ENCODE peak calls at places on chromosome X, in seven cellular contexts. One of them, this sample, is unnamed.

GRCh38 chrX:30627818-30628652 is 25.2 kb upstream of the GK start:
- DNase-seq in activated CD8-positive, alpha-beta memory T cell treated with anti-CD3 and anti-CD28 coated beads for 4 hours: no peak
- DNase-seq in MM.1S: no peak
- DNase-seq in GM19239: no peak
- DNase-seq in activated T-helper 1 cell treated with anti-CD3 and anti-CD28 coated beads, Interleukin-2, amount 50 U/mL, for 16 hours: no peak
- DNase-seq in progenitor cell of endocrine pancreas: no peak
- DNase-seq in mammary epithelial cell: no peak
- DNase-seq in this sample: no peak

GRCh38 chrX:153780678-153781427 is at the start of gene SRPK3:
- DNase-seq in activated CD8-positive, alpha-beta memory T cell treated with anti-CD3 and anti-CD28 coated beads for 4 hours: no peak
- DNase-seq in MM.1S: no peak
- DNase-seq in GM19239: no peak
- DNase-seq in activated T-helper 1 cell treated with anti-CD3 and anti-CD28 coated beads, Interleukin-2, amount 50 U/mL, for 16 hours: no peak
- DNase-seq in progenitor cell of endocrine pancreas: no peak
- DNase-seq in mammary epithelial cell: no peak
- DNase-seq in this sample: no peak

GRCh38 chrX:50768801-50769200 is 45.2 kb downstream of the SHROOM4 start:
- DNase-seq in activated CD8-positive, alpha-beta memory T cell treated with anti-CD3 and anti-CD28 coated beads for 4 hours: no peak
- DNase-seq in MM.1S: no peak
- DNase-seq in GM19239: no peak
- DNase-seq in activated T-helper 1 cell treated with anti-CD3 and anti-CD28 coated beads, Interleukin-2, amount 50 U/mL, for 16 hours: no peak
- DNase-seq in progenitor cell of endocrine pancreas: no peak
- DNase-seq in mammary epithelial cell: no peak
- DNase-seq in this sample: no peak

GRCh38 chrX:8191022-8191421 is 20.0 kb upstream of the VCX2 start:
- DNase-seq in activated CD8-positive, alpha-beta memory T cell treated with anti-CD3 and anti-CD28 coated beads for 4 hours: no peak
- DNase-seq in MM.1S: no peak
- DNase-seq in GM19239: no peak
- DNase-seq in activated T-helper 1 cell treated with anti-CD3 and anti-CD28 coated beads, Interleukin-2, amount 50 U/mL, for 16 hours: no peak
- DNase-seq in progenitor cell of endocrine pancreas: no peak
- DNase-seq in mammary epithelial cell: peak; percentile 9
- DNase-seq in this sample: peak; percentile 67

GRCh38 chrX:110417128-110417527 is 58.5 kb downstream of the RTL9 start:
- DNase-seq in activated CD8-positive, alpha-beta memory T cell treated with anti-CD3 and anti-CD28 coated beads for 4 hours: no peak
- DNase-seq in MM.1S: no peak
- DNase-seq in GM19239: no peak
- DNase-seq in activated T-helper 1 cell treated with anti-CD3 and anti-CD28 coated beads, Interleukin-2, amount 50 U/mL, for 16 hours: no peak
- DNase-seq in progenitor cell of endocrine pancreas: no peak
- DNase-seq in mammary epithelial cell: no peak
- DNase-seq in this sample: no peak

GRCh38 chrX:1453390-1453783 is 678 bp upstream of the ASMTL start:
- DNase-seq in activated CD8-positive, alpha-beta memory T cell treated with anti-CD3 and anti-CD28 coated beads for 4 hours: peak; percentile 72
- DNase-seq in MM.1S: no peak
- DNase-seq in GM19239: no peak
- DNase-seq in activated T-helper 1 cell treated with anti-CD3 and anti-CD28 coated beads, Interleukin-2, amount 50 U/mL, for 16 hours: peak; percentile 48
- DNase-seq in progenitor cell of endocrine pancreas: no peak
- DNase-seq in mammary epithelial cell: no peak
- DNase-seq in this sample: no peak

GRCh38 chrX:114782925-114783324 is 199.0 kb downstream of the HTR2C start:
- DNase-seq in activated CD8-positive, alpha-beta memory T cell treated with anti-CD3 and anti-CD28 coated beads for 4 hours: no peak
- DNase-seq in MM.1S: no peak
- DNase-seq in GM19239: no peak
- DNase-seq in activated T-helper 1 cell treated with anti-CD3 and anti-CD28 coated beads, Interleukin-2, amount 50 U/mL, for 16 hours: no peak
- DNase-seq in progenitor cell of endocrine pancreas: no peak
- DNase-seq in mammary epithelial cell: no peak
- DNase-seq in this sample: no peak

GRCh38 chrX:136584545-136584944 is 52.5 kb downstream of the VGLL1 start:
- DNase-seq in activated CD8-positive, alpha-beta memory T cell treated with anti-CD3 and anti-CD28 coated beads for 4 hours: no peak
- DNase-seq in MM.1S: no peak
- DNase-seq in GM19239: no peak
- DNase-seq in activated T-helper 1 cell treated with anti-CD3 and anti-CD28 coated beads, Interleukin-2, amount 50 U/mL, for 16 hours: no peak
- DNase-seq in progenitor cell of endocrine pancreas: no peak
- DNase-seq in mammary epithelial cell: no peak
- DNase-seq in this sample: no peak

GRCh38 chrX:136028383-136028984 is 43.2 kb downstream of the SLC9A6 start:
- DNase-seq in activated CD8-positive, alpha-beta memory T cell treated with anti-CD3 and anti-CD28 coated beads for 4 hours: no peak
- DNase-seq in MM.1S: peak; percentile 73
- DNase-seq in GM19239: no peak
- DNase-seq in activated T-helper 1 cell treated with anti-CD3 and anti-CD28 coated beads, Interleukin-2, amount 50 U/mL, for 16 hours: no peak
- DNase-seq in progenitor cell of endocrine pancreas: no peak
- DNase-seq in mammary epithelial cell: peak; percentile 53
- DNase-seq in this sample: peak; percentile 56

GRCh38 chrX:8981742-8982141 is 52.2 kb downstream of the FAM9B start:
- DNase-seq in activated CD8-positive, alpha-beta memory T cell treated with anti-CD3 and anti-CD28 coated beads for 4 hours: no peak
- DNase-seq in MM.1S: peak; percentile 83
- DNase-seq in GM19239: no peak
- DNase-seq in activated T-helper 1 cell treated with anti-CD3 and anti-CD28 coated beads, Interleukin-2, amount 50 U/mL, for 16 hours: no peak
- DNase-seq in progenitor cell of endocrine pancreas: no peak
- DNase-seq in mammary epithelial cell: no peak
- DNase-seq in this sample: no peak

GRCh38 chrX:118569676-118570075 is 74.1 kb downstream of the DOCK11 start:
- DNase-seq in activated CD8-positive, alpha-beta memory T cell treated with anti-CD3 and anti-CD28 coated beads for 4 hours: no peak
- DNase-seq in MM.1S: peak; percentile 10
- DNase-seq in GM19239: no peak
- DNase-seq in activated T-helper 1 cell treated with anti-CD3 and anti-CD28 coated beads, Interleukin-2, amount 50 U/mL, for 16 hours: no peak
- DNase-seq in progenitor cell of endocrine pancreas: no peak
- DNase-seq in mammary epithelial cell: peak; percentile 13
- DNase-seq in this sample: no peak

GRCh38 chrX:40462797-40463196 is 118.0 kb upstream of the ATP6AP2 start:
- DNase-seq in activated CD8-positive, alpha-beta memory T cell treated with anti-CD3 and anti-CD28 coated beads for 4 hours: no peak
- DNase-seq in MM.1S: no peak
- DNase-seq in GM19239: no peak
- DNase-seq in activated T-helper 1 cell treated with anti-CD3 and anti-CD28 coated beads, Interleukin-2, amount 50 U/mL, for 16 hours: no peak
- DNase-seq in progenitor cell of endocrine pancreas: no peak
- DNase-seq in mammary epithelial cell: no peak
- DNase-seq in this sample: no peak

GRCh38 chrX:55907968-55908607 is 190.5 kb downstream of the RRAGB start:
- DNase-seq in activated CD8-positive, alpha-beta memory T cell treated with anti-CD3 and anti-CD28 coated beads for 4 hours: peak; percentile 5
- DNase-seq in MM.1S: peak; percentile 65
- DNase-seq in GM19239: no peak
- DNase-seq in activated T-helper 1 cell treated with anti-CD3 and anti-CD28 coated beads, Interleukin-2, amount 50 U/mL, for 16 hours: peak; percentile 11
- DNase-seq in progenitor cell of endocrine pancreas: peak; percentile 51
- DNase-seq in mammary epithelial cell: peak; percentile 33
- DNase-seq in this sample: peak; percentile 27

GRCh38 chrX:56623316-56623715 is 59.9 kb downstream of the UBQLN2 start:
- DNase-seq in activated CD8-positive, alpha-beta memory T cell treated with anti-CD3 and anti-CD28 coated beads for 4 hours: no peak
- DNase-seq in MM.1S: no peak
- DNase-seq in GM19239: no peak
- DNase-seq in activated T-helper 1 cell treated with anti-CD3 and anti-CD28 coated beads, Interleukin-2, amount 50 U/mL, for 16 hours: no peak
- DNase-seq in progenitor cell of endocrine pancreas: no peak
- DNase-seq in mammary epithelial cell: no peak
- DNase-seq in this sample: no peak

GRCh38 chrX:17597836-17598434 is 139.4 kb upstream of the SCML1 start:
- DNase-seq in activated CD8-positive, alpha-beta memory T cell treated with anti-CD3 and anti-CD28 coated beads for 4 hours: no peak
- DNase-seq in MM.1S: no peak
- DNase-seq in GM19239: no peak
- DNase-seq in activated T-helper 1 cell treated with anti-CD3 and anti-CD28 coated beads, Interleukin-2, amount 50 U/mL, for 16 hours: no peak
- DNase-seq in progenitor cell of endocrine pancreas: no peak
- DNase-seq in mammary epithelial cell: no peak
- DNase-seq in this sample: no peak

GRCh38 chrX:150455220-150455618 is 92.1 kb downstream of the MAMLD1 start:
- DNase-seq in activated CD8-positive, alpha-beta memory T cell treated with anti-CD3 and anti-CD28 coated beads for 4 hours: no peak
- DNase-seq in MM.1S: no peak
- DNase-seq in GM19239: no peak
- DNase-seq in activated T-helper 1 cell treated with anti-CD3 and anti-CD28 coated beads, Interleukin-2, amount 50 U/mL, for 16 hours: no peak
- DNase-seq in progenitor cell of endocrine pancreas: no peak
- DNase-seq in mammary epithelial cell: no peak
- DNase-seq in this sample: no peak

GRCh38 chrX:99719140-99719539 is 690.9 kb downstream of the PCDH19 start:
- DNase-seq in activated CD8-positive, alpha-beta memory T cell treated with anti-CD3 and anti-CD28 coated beads for 4 hours: no peak
- DNase-seq in MM.1S: no peak
- DNase-seq in GM19239: no peak
- DNase-seq in activated T-helper 1 cell treated with anti-CD3 and anti-CD28 coated beads, Interleukin-2, amount 50 U/mL, for 16 hours: no peak
- DNase-seq in progenitor cell of endocrine pancreas: no peak
- DNase-seq in mammary epithelial cell: no peak
- DNase-seq in this sample: no peak

GRCh38 chrX:11528623-11529022 is 137.1 kb downstream of the ARHGAP6 start:
- DNase-seq in activated CD8-positive, alpha-beta memory T cell treated with anti-CD3 and anti-CD28 coated beads for 4 hours: no peak
- DNase-seq in MM.1S: no peak
- DNase-seq in GM19239: no peak
- DNase-seq in activated T-helper 1 cell treated with anti-CD3 and anti-CD28 coated beads, Interleukin-2, amount 50 U/mL, for 16 hours: no peak
- DNase-seq in progenitor cell of endocrine pancreas: no peak
- DNase-seq in mammary epithelial cell: no peak
- DNase-seq in this sample: peak; percentile 29

GRCh38 chrX:57104406-57104805 is 16.9 kb downstream of the SPIN2B start:
- DNase-seq in activated CD8-positive, alpha-beta memory T cell treated with anti-CD3 and anti-CD28 coated beads for 4 hours: no peak
- DNase-seq in MM.1S: no peak
- DNase-seq in GM19239: no peak
- DNase-seq in activated T-helper 1 cell treated with anti-CD3 and anti-CD28 coated beads, Interleukin-2, amount 50 U/mL, for 16 hours: no peak
- DNase-seq in progenitor cell of endocrine pancreas: no peak
- DNase-seq in mammary epithelial cell: no peak
- DNase-seq in this sample: no peak

GRCh38 chrX:7068939-7069367 is 78.6 kb upstream of the STS start:
- DNase-seq in activated CD8-positive, alpha-beta memory T cell treated with anti-CD3 and anti-CD28 coated beads for 4 hours: no peak
- DNase-seq in MM.1S: no peak
- DNase-seq in GM19239: no peak
- DNase-seq in activated T-helper 1 cell treated with anti-CD3 and anti-CD28 coated beads, Interleukin-2, amount 50 U/mL, for 16 hours: no peak
- DNase-seq in progenitor cell of endocrine pancreas: no peak
- DNase-seq in mammary epithelial cell: peak; percentile 60
- DNase-seq in this sample: no peak

GRCh38 chrX:24494544-24495113 is 29.5 kb downstream of the PDK3 start:
- DNase-seq in activated CD8-positive, alpha-beta memory T cell treated with anti-CD3 and anti-CD28 coated beads for 4 hours: no peak
- DNase-seq in MM.1S: no peak
- DNase-seq in GM19239: no peak
- DNase-seq in activated T-helper 1 cell treated with anti-CD3 and anti-CD28 coated beads, Interleukin-2, amount 50 U/mL, for 16 hours: no peak
- DNase-seq in progenitor cell of endocrine pancreas: no peak
- DNase-seq in mammary epithelial cell: peak; percentile 81
- DNase-seq in this sample: peak; percentile 95

GRCh38 chrX:44105228-44105913 is 132.2 kb upstream of the NDP start:
- DNase-seq in activated CD8-positive, alpha-beta memory T cell treated with anti-CD3 and anti-CD28 coated beads for 4 hours: no peak
- DNase-seq in MM.1S: no peak
- DNase-seq in GM19239: no peak
- DNase-seq in activated T-helper 1 cell treated with anti-CD3 and anti-CD28 coated beads, Interleukin-2, amount 50 U/mL, for 16 hours: no peak
- DNase-seq in progenitor cell of endocrine pancreas: no peak
- DNase-seq in mammary epithelial cell: no peak
- DNase-seq in this sample: no peak

GRCh38 chrX:119753639-119754257 is 4.6 kb upstream of the SOWAHD start:
- DNase-seq in activated CD8-positive, alpha-beta memory T cell treated with anti-CD3 and anti-CD28 coated beads for 4 hours: peak; percentile 28
- DNase-seq in MM.1S: peak; percentile 77
- DNase-seq in GM19239: no peak
- DNase-seq in activated T-helper 1 cell treated with anti-CD3 and anti-CD28 coated beads, Interleukin-2, amount 50 U/mL, for 16 hours: no peak
- DNase-seq in progenitor cell of endocrine pancreas: no peak
- DNase-seq in mammary epithelial cell: no peak
- DNase-seq in this sample: peak; percentile 56

GRCh38 chrX:23637187-23637586 is 30.1 kb upstream of the PRDX4 start:
- DNase-seq in activated CD8-positive, alpha-beta memory T cell treated with anti-CD3 and anti-CD28 coated beads for 4 hours: no peak
- DNase-seq in MM.1S: no peak
- DNase-seq in GM19239: no peak
- DNase-seq in activated T-helper 1 cell treated with anti-CD3 and anti-CD28 coated beads, Interleukin-2, amount 50 U/mL, for 16 hours: no peak
- DNase-seq in progenitor cell of endocrine pancreas: no peak
- DNase-seq in mammary epithelial cell: no peak
- DNase-seq in this sample: no peak

GRCh38 chrX:12791253-12792228 is at the start of gene PRPS2:
- DNase-seq in activated CD8-positive, alpha-beta memory T cell treated with anti-CD3 and anti-CD28 coated beads for 4 hours: peak; percentile 38
- DNase-seq in MM.1S: peak; percentile 45
- DNase-seq in GM19239: peak; percentile 74
- DNase-seq in activated T-helper 1 cell treated with anti-CD3 and anti-CD28 coated beads, Interleukin-2, amount 50 U/mL, for 16 hours: peak; percentile 26
- DNase-seq in progenitor cell of endocrine pancreas: peak; percentile 34
- DNase-seq in mammary epithelial cell: peak; percentile 32
- DNase-seq in this sample: no peak